ENCODE peak calls at places on chromosome 18, in nine cellular contexts. K, O, Y, B, P, D, M, L and F are unnamed samples.

GRCh38 chr18:43578636-43579203 is 301.4 kb upstream of the SYT4 start:
- DNase-seq in K (no peak), O (no peak), Y (no peak), B (no peak), P (no peak), D (no peak), M (peak), L (no peak), F (no peak)

GRCh38 chr18:65754121-65754520 is 3.3 kb downstream of the CDH7 start:
- DNase-seq in K (no peak), O (no peak), Y (peak), B (no peak), P (no peak), D (no peak), M (peak), L (no peak), F (no peak)

GRCh38 chr18:21064347-21064746 is 47.3 kb downstream of the ROCK1 start:
- DNase-seq in K (no peak), O (no peak), Y (peak), B (no peak), P (no peak), D (no peak), M (no peak), L (no peak), F (no peak)

GRCh38 chr18:63586431-63586830 is 712 bp upstream of the SERPINB13 start:
- DNase-seq in K (no peak), O (no peak), Y (no peak), B (no peak), P (no peak), D (no peak), M (no peak), L (no peak), F (no peak)

GRCh38 chr18:74082476-74083070 is 65.1 kb downstream of the FBXO15 start:
- DNase-seq in K (peak), O (no peak), Y (no peak), B (peak), P (peak), D (peak), M (peak), L (peak), F (peak)

GRCh38 chr18:22088029-22088428 is 81.4 kb upstream of the GATA6 start:
- DNase-seq in K (no peak), O (no peak), Y (no peak), B (no peak), P (no peak), D (no peak), M (no peak), L (no peak), F (no peak)

GRCh38 chr18:23918395-23919032 is 96.0 kb upstream of the TTC39C start:
- DNase-seq in K (peak), O (peak), Y (no peak), B (peak), P (peak), D (peak), M (peak), L (peak), F (peak)

GRCh38 chr18:49613741-49614151 is 51.9 kb downstream of the LIPG start:
- DNase-seq in K (no peak), O (peak), Y (no peak), B (no peak), P (no peak), D (no peak), M (peak), L (no peak), F (no peak)

GRCh38 chr18:63848159-63848558 is 39.3 kb upstream of the SERPINB2 start:
- DNase-seq in K (peak), O (peak), Y (no peak), B (peak), P (no peak), D (no peak), M (peak), L (no peak), F (no peak)

GRCh38 chr18:29753379-29753778 is 1289.2 kb downstream of the DSC3 start:
- DNase-seq in K (no peak), O (no peak), Y (no peak), B (no peak), P (no peak), D (no peak), M (no peak), L (no peak), F (no peak)

GRCh38 chr18:11251229-11251890 is 102.0 kb upstream of the PIEZO2 start:
- DNase-seq in K (no peak), O (no peak), Y (no peak), B (no peak), P (no peak), D (no peak), M (no peak), L (no peak), F (no peak)

GRCh38 chr18:77057043-77057442 is 75.5 kb downstream of the MBP start:
- DNase-seq in K (no peak), O (no peak), Y (no peak), B (no peak), P (no peak), D (no peak), M (no peak), L (no peak), F (no peak)

GRCh38 chr18:36889316-36889715 is 60.4 kb downstream of the KIAA1328 start:
- DNase-seq in K (no peak), O (no peak), Y (no peak), B (no peak), P (no peak), D (no peak), M (no peak), L (no peak), F (no peak)

GRCh38 chr18:55699233-55699765 is 111.3 kb upstream of the TCF4 start:
- DNase-seq in K (no peak), O (no peak), Y (no peak), B (no peak), P (no peak), D (no peak), M (no peak), L (no peak), F (no peak)

GRCh38 chr18:76336241-76336640 is 158.8 kb downstream of the ZNF516 start:
- DNase-seq in K (no peak), O (no peak), Y (no peak), B (no peak), P (no peak), D (no peak), M (peak), L (no peak), F (no peak)

GRCh38 chr18:68564348-68564747 is 150.6 kb downstream of the TMX3 start:
- DNase-seq in K (no peak), O (no peak), Y (no peak), B (no peak), P (no peak), D (no peak), M (no peak), L (no peak), F (peak)

GRCh38 chr18:8247700-8248099 is 361.5 kb upstream of the RAB12 start:
- DNase-seq in K (no peak), O (no peak), Y (no peak), B (no peak), P (no peak), D (no peak), M (no peak), L (no peak), F (no peak)